ENCODE peak calls at places on chromosomes 5 and 9, in four cellular contexts. J is EH, R is NCI-H2107, B is neuronal stem cell. O is an unnamed sample.

GRCh38 chr5:175059687-175060194 is 335.4 kb downstream of the MSX2 start:
- DNase-seq in J (peak), R (no peak), B (peak), O (no peak)

GRCh38 chr9:123927625-123928308 is 2.2 kb downstream of the DENND1A start:
- DNase-seq in J (peak), R (no peak), B (no peak), O (peak)

GRCh38 chr5:179345429-179346321 is at the start of gene ADAMTS2:
- DNase-seq in J (peak), R (no peak), B (peak), O (no peak)

GRCh38 chr5:115460476-115460875 is 84.1 kb downstream of the FEM1C start:
- DNase-seq in J (peak), R (no peak), B (no peak), O (peak)

GRCh38 chr9:132914924-132915323 is 29.5 kb downstream of the TSC1 start:
- DNase-seq in J (no peak), R (no peak), B (no peak), O (no peak)

GRCh38 chr5:856531-857425 is 6.0 kb upstream of the ZDHHC11 start:
- DNase-seq in J (no peak), R (no peak), B (no peak), O (no peak)

GRCh38 chr9:133057006-133057405 is 4.8 kb upstream of the CEL start:
- DNase-seq in J (no peak), R (no peak), B (no peak), O (no peak)

GRCh38 chr9:34984049-34984448 is 5.5 kb upstream of the DNAJB5 start:
- DNase-seq in J (peak), R (no peak), B (peak), O (peak)

GRCh38 chr5:62343428-62343827 is 37.4 kb downstream of the KIF2A start:
- DNase-seq in J (no peak), R (no peak), B (no peak), O (peak)

GRCh38 chr9:120723547-120723946 is 9.3 kb upstream of the MEGF9 start:
- DNase-seq in J (peak), R (no peak), B (no peak), O (no peak)

GRCh38 chr5:107916731-107917725 is 246.3 kb upstream of the EFNA5 start:
- DNase-seq in J (no peak), R (no peak), B (no peak), O (no peak)

GRCh38 chr9:74499111-74499601 is 2.0 kb downstream of the RORB start:
- DNase-seq in J (no peak), R (no peak), B (peak), O (no peak)

GRCh38 chr9:134333234-134333873 is 7.1 kb downstream of the RXRA start:
- DNase-seq in J (no peak), R (no peak), B (no peak), O (no peak)

GRCh38 chr9:73437758-73438157 is 286.1 kb downstream of the ANXA1 start:
- DNase-seq in J (peak), R (no peak), B (no peak), O (peak)

GRCh38 chr5:149485655-149486615 is 65.3 kb downstream of the CSNK1A1 start:
- DNase-seq in J (peak), R (no peak), B (no peak), O (peak)

O was measured in epithelial cell of esophagus.